ENCODE peak calls at places on chromosomes 1 and 21, in four cellular contexts. S is HepG2, W is WTC11, Z is K562. E is an unnamed sample.

GRCh38 chr1:242017580-242018233 is 18.8 kb upstream of the MAP1LC3C start:
- DNase-seq in S (peak), W (peak), Z (peak), E (peak)

GRCh38 chr1:226679853-226680516 is 59.1 kb downstream of the ITPKB start:
- DNase-seq in S (no peak), W (peak), Z (peak), E (peak)

GRCh38 chr1:227318852-227319607 is 738 bp upstream of the CDC42BPA start:
- DNase-seq in S (peak), W (peak), Z (peak), E (peak)

GRCh38 chr1:154999651-155000474 is 2.7 kb upstream of the ZBTB7B start:
- DNase-seq in S (peak), W (peak), Z (peak), E (no peak)

GRCh38 chr1:28518000-28518744 is 12.3 kb downstream of the RCC1 start:
- DNase-seq in S (peak), W (peak), Z (peak), E (peak)

GRCh38 chr1:31445951-31446350 is 32.9 kb downstream of the SERINC2 start:
- DNase-seq in S (no peak), W (no peak), Z (no peak), E (no peak)

GRCh38 chr1:31669786-31670582 is 25.3 kb upstream of the PEF1 start:
- DNase-seq in S (no peak), W (no peak), Z (peak), E (no peak)

GRCh38 chr1:6286266-6286665 is 25.4 kb upstream of the GPR153 start:
- DNase-seq in S (no peak), W (no peak), Z (no peak), E (no peak)

GRCh38 chr1:168320805-168321577 is 40.3 kb downstream of the TBX19 start:
- DNase-seq in S (peak), W (no peak), Z (peak), E (no peak)

GRCh38 chr1:100896481-100896982 is 642 bp downstream of the SLC30A7 start:
- DNase-seq in S (peak), W (no peak), Z (peak), E (peak)

GRCh38 chr1:95311762-95312161 is 77.8 kb downstream of the RWDD3 start:
- DNase-seq in S (no peak), W (no peak), Z (no peak), E (no peak)

GRCh38 chr1:157595356-157595755 is 2.5 kb downstream of the FCRL4 start:
- DNase-seq in S (no peak), W (no peak), Z (no peak), E (no peak)

GRCh38 chr1:227362039-227362438 is 43.7 kb upstream of the CDC42BPA start:
- DNase-seq in S (no peak), W (no peak), Z (no peak), E (no peak)

GRCh38 chr1:13582713-13583443 is 754 bp upstream of the PDPN start:
- DNase-seq in S (no peak), W (peak), Z (peak), E (no peak)

GRCh38 chr1:201379733-201380242 is 2.3 kb upstream of the TNNT2 start:
- DNase-seq in S (no peak), W (no peak), Z (no peak), E (no peak)

GRCh38 chr1:19811206-19811851 is 3.8 kb downstream of the RNF186 start:
- DNase-seq in S (peak), W (peak), Z (peak), E (peak)

GRCh38 chr1:224211262-224211962 is 28.4 kb downstream of the DEGS1 start:
- DNase-seq in S (peak), W (no peak), Z (no peak), E (no peak)

GRCh38 chr1:168783831-168784230 is 54.8 kb upstream of the DPT start:
- DNase-seq in S (no peak), W (no peak), Z (no peak), E (no peak)

GRCh38 chr1:199914546-199914945 is 113.0 kb upstream of the NR5A2 start:
- DNase-seq in S (no peak), W (no peak), Z (no peak), E (no peak)

GRCh38 chr21:44497641-44498243 is 42.3 kb downstream of the KRTAP10-1 start:
- DNase-seq in S (no peak), W (no peak), Z (no peak), E (no peak)

GRCh38 chr1:205208805-205209204 is 2.7 kb downstream of the DSTYK start:
- DNase-seq in S (no peak), W (no peak), Z (no peak), E (no peak)

DNA sequence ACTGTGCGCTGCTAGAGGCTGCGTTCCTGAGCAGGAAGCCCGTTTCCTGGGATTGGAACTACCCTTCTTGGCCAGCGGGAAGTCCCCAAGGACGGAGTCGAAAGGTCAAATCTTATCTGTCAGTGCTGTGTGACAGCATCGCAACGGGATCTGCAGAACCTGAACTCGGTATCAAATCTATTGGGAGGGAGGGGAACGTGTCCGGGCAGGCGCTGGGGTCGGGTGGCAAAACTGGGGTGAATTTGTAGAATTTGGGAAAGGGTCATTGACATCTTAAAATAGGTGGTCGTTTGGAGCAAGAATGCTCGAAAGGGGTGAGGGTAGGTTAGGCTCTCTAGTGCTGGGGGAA is 725 bp upstream of the ARPC5 start:
- DNase-seq in S (peak), W (no peak), Z (no peak), E (no peak)
- TF ChIP-seq ELF4 in S (no peak), W (no peak), Z (no peak), E (no peak)

DNA sequence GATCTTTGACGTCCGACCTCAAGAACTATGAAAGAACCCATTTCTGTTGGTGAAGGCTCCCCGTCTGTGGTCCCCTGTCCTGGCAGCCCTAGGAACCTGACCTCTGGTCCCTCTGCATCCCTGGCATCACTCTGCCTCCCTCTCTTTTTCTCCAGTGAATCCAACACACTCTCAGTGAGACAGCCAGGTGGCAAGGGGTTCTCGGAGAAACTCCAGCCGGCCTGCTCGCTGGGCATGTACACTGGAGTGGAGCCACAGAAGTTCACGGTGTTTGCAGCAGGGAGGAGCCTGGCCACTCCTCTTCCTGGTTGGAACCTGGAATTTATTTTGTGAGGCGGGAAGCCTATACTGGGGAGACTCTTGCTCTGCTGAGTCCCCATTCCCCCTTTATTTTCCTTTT is 230.2 kb upstream of the AJAP1 start:
- DNase-seq in S (no peak), W (no peak), Z (no peak), E (no peak)
- TF ChIP-seq ELF4 in S (no peak), W (no peak), Z (no peak), E (no peak)

DNA sequence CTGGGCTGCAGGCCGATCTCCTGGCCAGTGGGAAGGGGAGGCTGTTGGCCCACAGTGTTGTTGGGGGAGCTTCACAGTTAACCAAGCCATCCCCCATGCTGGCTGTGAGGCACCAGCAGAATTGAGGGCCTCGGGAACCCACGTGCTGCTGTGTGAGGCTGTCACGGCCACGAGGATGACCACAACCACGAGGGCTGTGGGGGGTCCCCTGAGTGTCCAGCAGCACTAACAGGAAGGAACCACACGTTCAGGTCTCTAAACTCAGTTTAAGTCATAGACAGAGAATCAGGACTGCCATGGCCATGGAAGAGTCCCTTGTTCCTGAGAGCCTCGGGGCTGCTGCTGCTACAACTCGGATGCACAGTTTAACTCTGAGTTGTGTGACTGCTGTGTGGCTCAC is 4.7 kb upstream of the MMEL1 start:
- DNase-seq in S (no peak), W (no peak), Z (no peak), E (no peak)
- TF ChIP-seq ELF4 in S (no peak), W (no peak), Z (no peak), E (no peak)

GRCh38 chr1:46134660-46135331 is 2.4 kb upstream of the PIK3R3 start:
- DNase-seq in S (no peak), W (no peak), Z (no peak), E (no peak)

GRCh38 chr1:46133946-46134345 is 1.5 kb upstream of the PIK3R3 start:
- DNase-seq in S (no peak), W (no peak), Z (no peak), E (no peak)

GRCh38 chr1:46137901-46138300 is 5.5 kb upstream of the PIK3R3 start:
- DNase-seq in S (no peak), W (no peak), Z (no peak), E (no peak)

GRCh38 chr1:46133181-46133658 is 791 bp upstream of the PIK3R3 start:
- DNase-seq in S (no peak), W (no peak), Z (peak), E (no peak)

DNA sequence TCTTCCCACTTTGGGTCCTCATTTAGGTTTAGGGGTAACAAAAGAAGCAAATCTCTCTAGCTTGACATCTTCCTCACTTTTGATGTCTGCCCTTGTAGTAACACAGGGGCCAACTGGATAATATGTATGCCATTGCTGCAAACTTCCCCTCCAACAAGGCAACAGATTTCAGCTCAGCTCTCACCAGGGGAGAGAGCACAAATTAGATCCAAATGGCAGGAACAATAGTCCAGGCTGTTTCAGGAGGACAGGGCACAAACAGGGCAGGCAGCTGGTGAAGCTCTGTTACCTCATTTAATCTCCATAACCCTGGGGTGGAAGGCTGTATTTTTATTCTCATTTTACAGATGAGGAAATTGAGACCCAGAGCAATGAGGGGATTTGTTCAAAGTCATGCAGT is 4.3 kb upstream of the PIK3R3 start:
- DNase-seq in S (no peak), W (no peak), Z (no peak), E (no peak)
- TF ChIP-seq ELF4 in S (no peak), W (no peak), Z (no peak), E (no peak)

DNA sequence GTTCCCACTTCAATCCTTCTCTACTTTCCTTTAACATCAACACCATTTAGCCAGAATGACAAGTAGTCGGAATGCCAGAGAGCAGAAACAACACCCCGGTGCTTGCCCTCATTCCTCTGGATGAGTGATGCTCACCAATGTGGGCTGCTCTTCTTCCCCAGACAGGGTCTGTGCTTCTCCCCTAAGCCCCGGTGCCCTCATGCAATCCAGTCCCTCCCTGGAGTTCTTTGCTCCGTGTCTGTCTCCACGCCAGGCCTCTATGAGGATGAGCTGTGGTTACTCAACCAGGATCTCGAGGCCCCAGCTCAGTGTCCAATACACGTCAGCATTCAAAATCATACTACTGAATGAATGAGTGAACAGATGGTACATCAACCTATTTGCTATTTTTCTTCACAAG is 29.7 kb upstream of the PDE9A start:
- DNase-seq in S (no peak), W (no peak), Z (no peak), E (no peak)
- TF ChIP-seq ELF4 in S (no peak), W (no peak), Z (no peak), E (no peak)

E was measured in HEK293T.